ENCODE peak calls at places on chromosomes 5 and 9, in seven cellular contexts. One of them, this sample, is unnamed.

GRCh38 chr5:31811210-31811609 is 172.3 kb downstream of the PDZD2 start:
- DNase-seq in T-helper 1 cell: no peak
- DNase-seq in G401: no peak
- DNase-seq in BJ: peak; percentile 48
- DNase-seq in astrocyte of the cerebellum: peak; percentile 65
- DNase-seq in ACHN: peak; percentile 52
- DNase-seq in foreskin fibroblast: peak; percentile 87
- DNase-seq in this sample: no peak

GRCh38 chr9:122806661-122807060 is 6.7 kb downstream of the OR1K1 start:
- DNase-seq in G401: no peak
- DNase-seq in T-helper 1 cell: no peak
- DNase-seq in astrocyte of the cerebellum: no peak
- DNase-seq in ACHN: no peak
- DNase-seq in BJ: no peak
- DNase-seq in foreskin fibroblast: no peak
- DNase-seq in this sample: no peak

GRCh38 chr5:74239268-74239667 is 401.3 kb downstream of the ENC1 start:
- DNase-seq in astrocyte of the cerebellum: no peak
- DNase-seq in foreskin fibroblast: no peak
- DNase-seq in G401: no peak
- DNase-seq in T-helper 1 cell: no peak
- DNase-seq in BJ: no peak
- DNase-seq in ACHN: no peak
- DNase-seq in this sample: no peak

GRCh38 chr9:19154135-19154612 is 26.9 kb upstream of the PLIN2 start:
- DNase-seq in foreskin fibroblast: peak; percentile 85
- DNase-seq in ACHN: no peak
- DNase-seq in BJ: no peak
- DNase-seq in G401: no peak
- DNase-seq in astrocyte of the cerebellum: no peak
- DNase-seq in T-helper 1 cell: no peak
- DNase-seq in this sample: no peak

GRCh38 chr5:122093861-122094650 is 16.0 kb upstream of the LOX start:
- DNase-seq in G401: no peak
- DNase-seq in astrocyte of the cerebellum: no peak
- DNase-seq in ACHN: no peak
- DNase-seq in BJ: no peak
- DNase-seq in foreskin fibroblast: no peak
- DNase-seq in T-helper 1 cell: no peak
- DNase-seq in this sample: no peak

GRCh38 chr9:13269589-13270452 is 9.7 kb downstream of the MPDZ start:
- DNase-seq in T-helper 1 cell: no peak
- DNase-seq in BJ: no peak
- DNase-seq in foreskin fibroblast: no peak
- DNase-seq in ACHN: no peak
- DNase-seq in astrocyte of the cerebellum: no peak
- DNase-seq in G401: no peak
- DNase-seq in this sample: no peak

GRCh38 chr5:1351156-1351555 is 6.3 kb upstream of the CLPTM1L start:
- DNase-seq in ACHN: no peak
- DNase-seq in G401: no peak
- DNase-seq in BJ: no peak
- DNase-seq in foreskin fibroblast: no peak
- DNase-seq in T-helper 1 cell: no peak
- DNase-seq in astrocyte of the cerebellum: no peak
- DNase-seq in this sample: no peak

GRCh38 chr9:76419782-76420380 is 25.7 kb upstream of the RFK start:
- DNase-seq in T-helper 1 cell: no peak
- DNase-seq in astrocyte of the cerebellum: no peak
- DNase-seq in BJ: no peak
- DNase-seq in foreskin fibroblast: no peak
- DNase-seq in G401: no peak
- DNase-seq in ACHN: peak; percentile 34
- DNase-seq in this sample: no peak

GRCh38 chr5:151118898-151119600 is 38.2 kb upstream of the TNIP1 start:
- DNase-seq in astrocyte of the cerebellum: no peak
- DNase-seq in T-helper 1 cell: no peak
- DNase-seq in G401: no peak
- DNase-seq in BJ: no peak
- DNase-seq in ACHN: no peak
- DNase-seq in foreskin fibroblast: no peak
- DNase-seq in this sample: no peak

GRCh38 chr9:14813336-14814020 is 90.9 kb upstream of the CER1 start:
- DNase-seq in T-helper 1 cell: no peak
- DNase-seq in BJ: no peak
- DNase-seq in G401: no peak
- DNase-seq in foreskin fibroblast: no peak
- DNase-seq in astrocyte of the cerebellum: no peak
- DNase-seq in ACHN: no peak
- DNase-seq in this sample: no peak

GRCh38 chr5:55218966-55219365 is 8.1 kb downstream of the MCIDAS start:
- DNase-seq in ACHN: no peak
- DNase-seq in astrocyte of the cerebellum: no peak
- DNase-seq in G401: no peak
- DNase-seq in foreskin fibroblast: no peak
- DNase-seq in BJ: no peak
- DNase-seq in T-helper 1 cell: no peak
- DNase-seq in this sample: no peak

GRCh38 chr5:154288145-154288544 is 97.6 kb downstream of the GALNT10 start:
- DNase-seq in BJ: no peak
- DNase-seq in foreskin fibroblast: peak; percentile 44
- DNase-seq in T-helper 1 cell: no peak
- DNase-seq in G401: no peak
- DNase-seq in ACHN: no peak
- DNase-seq in astrocyte of the cerebellum: peak; percentile 39
- DNase-seq in this sample: no peak

GRCh38 chr9:38244971-38245370 is 147.5 kb upstream of the ALDH1B1 start:
- DNase-seq in ACHN: no peak
- DNase-seq in T-helper 1 cell: no peak
- DNase-seq in G401: no peak
- DNase-seq in astrocyte of the cerebellum: no peak
- DNase-seq in BJ: no peak
- DNase-seq in foreskin fibroblast: no peak
- DNase-seq in this sample: no peak